ENCODE peak calls at places on chromosomes 16 and 17, in seven cellular contexts. J is NCI-H510A treated with DMSO at 0.1 percent for 48 hours; Q is neural progenitor cell; K is A172; N is NCI-H526 treated with DMSO at 0.1 percent for 48 hours; C is AG04450; B is stimulated activated CD4-positive, alpha-beta T cell treated with anti-CD3 and anti-CD28 coated beads, Interleukin-12 subunit alpha, Interleukin-12 subunit beta, amount 100 ng/mL, for 4 hours. O is an unnamed sample.

GRCh38 chr16:83095926-83096692 is 469.3 kb downstream of the CDH13 start:
- DNase-seq in J (no peak), Q (no peak), K (no peak), N (no peak), C (no peak), B (no peak), O (no peak)

GRCh38 chr17:82602986-82603385 is 45.3 kb downstream of the WDR45B start:
- DNase-seq in J (no peak), Q (no peak), K (no peak), N (no peak), C (no peak), B (no peak), O (no peak)

GRCh38 chr16:84610385-84610784 is 7.5 kb downstream of the COTL1 start:
- DNase-seq in J (peak), Q (no peak), K (no peak), N (no peak), C (no peak), B (no peak), O (no peak)

GRCh38 chr17:52410781-52411180 is 252.3 kb upstream of the CA10 start:
- DNase-seq in J (peak), Q (no peak), K (no peak), N (no peak), C (no peak), B (no peak), O (no peak)

GRCh38 chr16:11253995-11254912 is 1.8 kb downstream of the SOCS1 start:
- DNase-seq in J (no peak), Q (no peak), K (no peak), N (no peak), C (no peak), B (no peak), O (no peak)

GRCh38 chr17:44203731-44204452 is 4.2 kb upstream of the ATXN7L3 start:
- DNase-seq in J (peak), Q (peak), K (peak), N (no peak), C (no peak), B (peak), O (peak)

GRCh38 chr16:24758373-24758772 is 28.9 kb downstream of the TNRC6A start:
- DNase-seq in J (no peak), Q (no peak), K (no peak), N (no peak), C (no peak), B (no peak), O (peak)

GRCh38 chr17:4932756-4933155 is 679 bp downstream of the GP1BA start:
- DNase-seq in J (no peak), Q (no peak), K (no peak), N (no peak), C (no peak), B (no peak), O (no peak)

GRCh38 chr16:24419709-24420108 is 119.7 kb upstream of the RBBP6 start:
- DNase-seq in J (no peak), Q (no peak), K (peak), N (no peak), C (no peak), B (no peak), O (peak)

GRCh38 chr17:2362016-2362415 is 24.7 kb downstream of the SGSM2 start:
- DNase-seq in J (no peak), Q (no peak), K (no peak), N (no peak), C (no peak), B (no peak), O (no peak)

O was measured in ELF-1.